ENCODE peak calls at places on chromosome 20, in eight cellular contexts. F, C, S, Z, K, D, V and M are unnamed samples.

GRCh38 chr20:19544684-19545083 is 213.4 kb upstream of the RIN2 start:
- DNase-seq in F (no peak), C (no peak), S (no peak), Z (no peak), K (no peak), D (no peak), V (no peak), M (no peak)

GRCh38 chr20:59993736-59994484 is 35.7 kb downstream of the CDH26 start:
- DNase-seq in F (no peak), C (no peak), S (no peak), Z (no peak), K (no peak), D (no peak), V (no peak), M (no peak)

GRCh38 chr20:25249198-25249931 is 1.5 kb downstream of the PYGB start:
- DNase-seq in F (no peak), C (no peak), S (no peak), Z (no peak), K (peak; percentile 30), D (peak; percentile 2), V (no peak), M (no peak)

GRCh38 chr20:47681977-47682812 is 103.1 kb downstream of the SULF2 start:
- DNase-seq in F (no peak), C (peak; percentile 45), S (no peak), Z (peak; percentile 82), K (peak; percentile 54), D (no peak), V (no peak), M (no peak)

GRCh38 chr20:2761885-2762284 is 38.5 kb downstream of the CPXM1 start:
- DNase-seq in F (no peak), C (no peak), S (no peak), Z (peak; percentile 5), K (no peak), D (no peak), V (no peak), M (no peak)

GRCh38 chr20:51184289-51184688 is 161.4 kb upstream of the KCNG1 start:
- DNase-seq in F (no peak), C (no peak), S (no peak), Z (no peak), K (no peak), D (no peak), V (no peak), M (no peak)

GRCh38 chr20:35490736-35491181 is 35.4 kb downstream of the CEP250 start:
- DNase-seq in F (no peak), C (peak; percentile 55), S (no peak), Z (peak; percentile 88), K (no peak), D (peak; percentile 47), V (peak; percentile 69), M (no peak)

GRCh38 chr20:57656252-57656820 is 36.1 kb upstream of the ZBP1 start:
- DNase-seq in F (no peak), C (peak; percentile 18), S (peak; percentile 48), Z (peak; percentile 74), K (no peak), D (no peak), V (no peak), M (no peak)

GRCh38 chr20:39190666-39191570 is 228.8 kb downstream of the DHX35 start:
- DNase-seq in F (peak; percentile 38), C (no peak), S (no peak), Z (no peak), K (no peak), D (no peak), V (no peak), M (no peak)

GRCh38 chr20:23241416-23241815 is 109.2 kb upstream of the NXT1 start:
- DNase-seq in F (no peak), C (no peak), S (no peak), Z (no peak), K (no peak), D (no peak), V (no peak), M (no peak)

GRCh38 chr20:58389324-58389967 is 417 bp downstream of the VAPB start:
- DNase-seq in F (no peak), C (peak; percentile 34), S (no peak), Z (no peak), K (peak; percentile 39), D (peak; percentile 48), V (peak; percentile 45), M (no peak)

GRCh38 chr20:47455133-47456040 is 46.3 kb upstream of the NCOA3 start:
- DNase-seq in F (no peak), C (peak; percentile 55), S (no peak), Z (no peak), K (no peak), D (no peak), V (no peak), M (no peak)

GRCh38 chr20:62378215-62378614 is 8.7 kb upstream of the RPS21 start:
- DNase-seq in F (no peak), C (no peak), S (no peak), Z (no peak), K (no peak), D (no peak), V (no peak), M (no peak)

GRCh38 chr20:62377615-62378085 is 9.3 kb upstream of the RPS21 start:
- DNase-seq in F (no peak), C (no peak), S (no peak), Z (no peak), K (no peak), D (no peak), V (no peak), M (no peak)

GRCh38 chr20:62377064-62377461 is 9.8 kb upstream of the RPS21 start:
- DNase-seq in F (no peak), C (no peak), S (no peak), Z (no peak), K (no peak), D (no peak), V (no peak), M (no peak)

GRCh38 chr20:62374431-62375152 is 7.5 kb upstream of the LAMA5 start:
- DNase-seq in F (no peak), C (no peak), S (no peak), Z (no peak), K (no peak), D (no peak), V (no peak), M (no peak)

GRCh38 chr20:62376112-62377063 is 9.3 kb upstream of the LAMA5 start:
- DNase-seq in F (peak; percentile 78), C (peak; percentile 67), S (no peak), Z (no peak), K (no peak), D (no peak), V (no peak), M (no peak)
- TF ChIP-seq POLR2AphosphoS5 in F (no peak), C (no peak), S (no peak), Z (peak; percentile 71), K (no peak), D (no peak), V (no peak), M (no peak)

GRCh38 chr20:63830821-63831593 is at the start of gene ZBTB46:
- DNase-seq in F (no peak), C (peak; percentile 52), S (no peak), Z (peak; percentile 85), K (no peak), D (peak; percentile 66), V (no peak), M (no peak)
- TF ChIP-seq POLR2AphosphoS5 in F (no peak), C (no peak), S (no peak), Z (peak; percentile 13), K (no peak), D (no peak), V (no peak), M (no peak)

GRCh38 chr20:32191873-32192272 is 15.7 kb downstream of the PLAGL2 start:
- DNase-seq in F (no peak), C (no peak), S (no peak), Z (no peak), K (no peak), D (no peak), V (no peak), M (no peak)
- TF ChIP-seq POLR2AphosphoS5 in F (no peak), C (no peak), S (no peak), Z (no peak), K (no peak), D (no peak), V (no peak), M (no peak)

GRCh38 chr20:43938932-43939761 is 24.5 kb downstream of the TOX2 start:
- DNase-seq in F (no peak), C (peak; percentile 81), S (no peak), Z (no peak), K (peak; percentile 96), D (peak; percentile 46), V (peak; percentile 98), M (no peak)
- TF ChIP-seq POLR2AphosphoS5 in F (no peak), C (peak; percentile 70), S (no peak), Z (no peak), K (peak; percentile 26), D (no peak), V (peak; percentile 49), M (no peak)

GRCh38 chr20:37315293-37316110 is 26.0 kb downstream of the MANBAL start:
- DNase-seq in F (no peak), C (no peak), S (no peak), Z (no peak), K (no peak), D (peak; percentile 57), V (no peak), M (no peak)
- TF ChIP-seq POLR2AphosphoS5 in F (no peak), C (no peak), S (no peak), Z (no peak), K (no peak), D (peak; percentile 62), V (no peak), M (no peak)

GRCh38 chr20:61788343-61788742 is 277.3 kb downstream of the TAF4 start:
- DNase-seq in F (no peak), C (no peak), S (no peak), Z (no peak), K (no peak), D (no peak), V (no peak), M (no peak)

GRCh38 chr20:61784801-61785566 is 280.7 kb downstream of the TAF4 start:
- DNase-seq in F (no peak), C (no peak), S (no peak), Z (no peak), K (no peak), D (no peak), V (no peak), M (no peak)

GRCh38 chr20:61789329-61789728 is 276.4 kb downstream of the TAF4 start:
- DNase-seq in F (no peak), C (no peak), S (no peak), Z (no peak), K (no peak), D (no peak), V (no peak), M (peak; percentile 20)

GRCh38 chr20:61785567-61785816 is 280.2 kb downstream of the TAF4 start:
- DNase-seq in F (no peak), C (no peak), S (no peak), Z (no peak), K (no peak), D (no peak), V (no peak), M (no peak)

GRCh38 chr20:61786230-61786629 is 279.5 kb downstream of the TAF4 start:
- DNase-seq in F (no peak), C (no peak), S (no peak), Z (no peak), K (no peak), D (no peak), V (no peak), M (no peak)
- TF ChIP-seq POLR2AphosphoS5 in F (no peak), C (no peak), S (no peak), Z (no peak), K (no peak), D (no peak), V (no peak), M (no peak)

GRCh38 chr20:20695250-20695816 is 17.1 kb downstream of the RALGAPA2 start:
- DNase-seq in F (no peak), C (no peak), S (no peak), Z (no peak), K (peak; percentile 13), D (no peak), V (no peak), M (no peak)
- TF ChIP-seq POLR2AphosphoS5 in F (no peak), C (no peak), S (no peak), Z (no peak), K (no peak), D (no peak), V (no peak), M (no peak)